ENCODE peak calls at places on chromosome 19, in eight cellular contexts. J, E, D, M, X, P, F and Y are unnamed samples.

GRCh38 chr19:33720155-33720493 is 76.5 kb upstream of the KCTD15 start:
- DNase-seq in X (no peak), E (no peak), M (no peak), D (no peak), F (no peak), P (no peak), J (no peak), Y (no peak)

GRCh38 chr19:48780684-48781391 is 25.5 kb downstream of the FGF21 start:
- DNase-seq in E (no peak), X (no peak), F (no peak), P (no peak), D (no peak), M (no peak), J (no peak), Y (no peak)

GRCh38 chr19:5046339-5047039 is 77.6 kb downstream of the KDM4B start:
- DNase-seq in X (no peak), F (no peak), M (peak; percentile 51), J (peak; percentile 98), D (no peak), E (peak; percentile 87), P (no peak), Y (no peak)

GRCh38 chr19:38060346-38060745 is 153.3 kb downstream of the SIPA1L3 start:
- DNase-seq in P (no peak), M (no peak), X (no peak), D (no peak), J (peak; percentile 32), F (no peak), E (no peak), Y (no peak)

GRCh38 chr19:35291916-35292315 is at the start of gene MAG:
- DNase-seq in F (no peak), D (no peak), X (no peak), E (no peak), M (peak; percentile 92), P (no peak), J (no peak), Y (no peak)

GRCh38 chr19:55443045-55443823 is at the start of gene SHISA7:
- DNase-seq in J (peak; percentile 21), P (no peak), D (no peak), M (peak; percentile 19), E (no peak), X (no peak), F (no peak), Y (no peak)

GRCh38 chr19:18895038-18895827 is 725 bp downstream of the CERS1 start:
- DNase-seq in F (peak; percentile 81), J (peak; percentile 35), X (peak; percentile 78), D (no peak), E (peak; percentile 47), P (no peak), M (peak; percentile 65), Y (no peak)

GRCh38 chr19:53659292-53659691 is 27.5 kb downstream of the DPRX start:
- DNase-seq in P (no peak), J (peak; percentile 2), E (peak; percentile 15), D (no peak), X (peak; percentile 15), F (no peak), M (no peak), Y (no peak)

GRCh38 chr19:41701401-41702075 is 6.9 kb upstream of the CEACAM5 start:
- DNase-seq in F (no peak), E (no peak), M (no peak), X (no peak), D (peak; percentile 36), P (no peak), J (peak; percentile 43), Y (no peak)

GRCh38 chr19:51036519-51036918 is 1.7 kb upstream of the KLK12 start:
- DNase-seq in P (no peak), F (no peak), D (no peak), J (no peak), M (no peak), X (no peak), E (no peak), Y (no peak)

GRCh38 chr19:375395-376110 is 31.0 kb upstream of the MIER2 start:
- DNase-seq in M (no peak), X (no peak), J (no peak), F (no peak), E (no peak), D (peak; percentile 66), P (no peak), Y (no peak)

GRCh38 chr19:43675269-43675879 is 5.4 kb upstream of the PLAUR start:
- DNase-seq in J (no peak), E (peak; percentile 95), M (no peak), F (no peak), D (no peak), P (no peak), X (no peak), Y (no peak)

GRCh38 chr19:46766569-46767317 is 20.5 kb upstream of the STRN4 start:
- DNase-seq in D (no peak), E (peak; percentile 42), M (no peak), P (no peak), J (peak; percentile 7), X (peak; percentile 53), F (no peak), Y (no peak)

GRCh38 chr19:1261863-1262686 is 7.1 kb upstream of the CIRBP start:
- DNase-seq in E (peak; percentile 76), D (no peak), J (peak; percentile 57), F (no peak), X (no peak), M (peak; percentile 80), P (no peak), Y (no peak)

GRCh38 chr19:55644842-55645511 is 1.5 kb downstream of the ZNF581 start:
- DNase-seq in X (no peak), P (no peak), D (no peak), F (no peak), E (no peak), M (no peak), J (no peak), Y (no peak)

GRCh38 chr19:55358943-55359908 is 3.8 kb downstream of the GARIN5B start:
- DNase-seq in D (no peak), F (no peak), P (no peak), J (peak; percentile 29), E (no peak), X (no peak), M (no peak), Y (no peak)

GRCh38 chr19:43780706-43781525 is at the start of gene KCNN4:
- DNase-seq in E (peak; percentile 33), D (no peak), F (peak; percentile 67), X (no peak), P (peak; percentile 28), M (peak; percentile 30), J (no peak), Y (peak; percentile 49)

GRCh38 chr19:16886305-16886880 is 2.4 kb upstream of the F2RL3 start:
- DNase-seq in X (no peak), M (no peak), E (peak; percentile 15), J (no peak), F (peak; percentile 83), D (no peak), P (no peak), Y (no peak)

GRCh38 chr19:10921199-10921879 is 7.1 kb downstream of the YIPF2 start:
- DNase-seq in P (no peak), M (no peak), F (no peak), J (no peak), E (no peak), D (no peak), X (no peak), Y (no peak)

GRCh38 chr19:2168619-2169424 is 5.1 kb downstream of the DOT1L start:
- DNase-seq in X (peak; percentile 79), D (peak; percentile 79), E (peak; percentile 98), F (peak; percentile 98), P (peak; percentile 35), M (peak; percentile 100), J (peak; percentile 45), Y (no peak)

GRCh38 chr19:14089662-14090508 is 666 bp downstream of the SAMD1 start:
- DNase-seq in X (peak; percentile 74), F (no peak), P (no peak), J (peak; percentile 48), D (no peak), E (peak; percentile 51), M (no peak), Y (no peak)

GRCh38 chr19:1587872-1588271 is 4.8 kb downstream of the MBD3 start:
- DNase-seq in X (no peak), P (no peak), E (no peak), D (no peak), J (no peak), M (no peak), F (no peak), Y (no peak)

GRCh38 chr19:48718711-48719231 is 754 bp downstream of the MAMSTR start:
- DNase-seq in P (no peak), D (no peak), F (no peak), E (no peak), X (no peak), J (no peak), M (no peak), Y (no peak)

GRCh38 chr19:34184880-34185491 is 12.7 kb downstream of the LSM14A start:
- DNase-seq in X (no peak), P (no peak), F (no peak), E (no peak), D (no peak), J (no peak), M (no peak), Y (no peak)